ENCODE peak calls at places on chromosomes 4 and X, in four cellular contexts. One of them, this sample, is unnamed.

GRCh38 chrX:55056820-55057690 is 17.8 kb upstream of the PAGE2B start:
- DNase-seq in hypothalamus: no peak
- DNase-seq in COR-L47: no peak
- DNase-seq in HT1080: no peak
- DNase-seq in this sample: no peak

GRCh38 chrX:153640736-153641574 is 6.0 kb upstream of the DUSP9 start:
- DNase-seq in hypothalamus: no peak
- DNase-seq in COR-L47: no peak
- DNase-seq in HT1080: no peak
- DNase-seq in this sample: peak

GRCh38 chrX:123340691-123341090 is 156.6 kb downstream of the GRIA3 start:
- DNase-seq in hypothalamus: no peak
- DNase-seq in COR-L47: no peak
- DNase-seq in HT1080: no peak
- DNase-seq in this sample: peak

GRCh38 chr4:1345905-1346780 is 865 bp upstream of the UVSSA start:
- DNase-seq in hypothalamus: no peak
- DNase-seq in COR-L47: peak
- DNase-seq in HT1080: peak
- DNase-seq in this sample: peak

GRCh38 chrX:119467433-119467832 is 811 bp upstream of the SLC25A5 start:
- DNase-seq in hypothalamus: no peak
- DNase-seq in COR-L47: no peak
- DNase-seq in HT1080: no peak
- DNase-seq in this sample: no peak

GRCh38 chrX:103607385-103608304 is at the start of gene TCEAL3:
- DNase-seq in hypothalamus: peak
- DNase-seq in COR-L47: peak
- DNase-seq in HT1080: peak
- DNase-seq in this sample: peak

GRCh38 chrX:130555757-130556156 is 154.0 kb downstream of the RBMX2 start:
- DNase-seq in hypothalamus: no peak
- DNase-seq in COR-L47: no peak
- DNase-seq in HT1080: no peak
- DNase-seq in this sample: no peak

GRCh38 chrX:64570204-64570603 is 175.0 kb upstream of the MTMR8 start:
- DNase-seq in hypothalamus: no peak
- DNase-seq in COR-L47: no peak
- DNase-seq in HT1080: no peak
- DNase-seq in this sample: peak

GRCh38 chr4:41575207-41575606 is 37.2 kb downstream of the LIMCH1 start:
- DNase-seq in hypothalamus: no peak
- DNase-seq in COR-L47: no peak
- DNase-seq in HT1080: no peak
- DNase-seq in this sample: no peak

GRCh38 chr4:30396772-30397475 is 323.2 kb upstream of the PCDH7 start:
- DNase-seq in hypothalamus: no peak
- DNase-seq in COR-L47: no peak
- DNase-seq in HT1080: peak
- DNase-seq in this sample: no peak

GRCh38 chr4:181952478-181952877 is 290.7 kb upstream of the TENM3 start:
- DNase-seq in hypothalamus: no peak
- DNase-seq in COR-L47: no peak
- DNase-seq in HT1080: peak
- DNase-seq in this sample: no peak

GRCh38 chr4:4394644-4395043 is 7.7 kb downstream of the NSG1 start:
- DNase-seq in hypothalamus: no peak
- DNase-seq in COR-L47: no peak
- DNase-seq in HT1080: peak
- DNase-seq in this sample: no peak

GRCh38 chr4:113837397-113837796 is 75.9 kb upstream of the CAMK2D start:
- DNase-seq in hypothalamus: no peak
- DNase-seq in COR-L47: no peak
- DNase-seq in HT1080: peak
- DNase-seq in this sample: no peak

GRCh38 chr4:80202784-80203553 is 5.7 kb downstream of the PRDM8 start:
- DNase-seq in hypothalamus: no peak
- DNase-seq in COR-L47: no peak
- DNase-seq in HT1080: no peak
- DNase-seq in this sample: peak

GRCh38 chr4:8780086-8780485 is 91.6 kb downstream of the HMX1 start:
- DNase-seq in hypothalamus: no peak
- DNase-seq in COR-L47: no peak
- DNase-seq in HT1080: no peak
- DNase-seq in this sample: no peak

GRCh38 chrX:16436348-16437188 is 213.4 kb upstream of the S100G start:
- DNase-seq in hypothalamus: peak
- DNase-seq in COR-L47: no peak
- DNase-seq in HT1080: peak
- DNase-seq in this sample: peak

GRCh38 chrX:71492086-71493065 is 40.5 kb upstream of the OGT start:
- DNase-seq in hypothalamus: no peak
- DNase-seq in COR-L47: no peak
- DNase-seq in HT1080: no peak
- DNase-seq in this sample: peak

GRCh38 chrX:6813836-6814370 is 279.0 kb upstream of the VCX3A start:
- DNase-seq in hypothalamus: no peak
- DNase-seq in COR-L47: no peak
- DNase-seq in HT1080: no peak
- DNase-seq in this sample: peak

GRCh38 chr4:155546451-155546850 is 120.2 kb upstream of the GUCY1A1 start:
- DNase-seq in hypothalamus: no peak
- DNase-seq in COR-L47: no peak
- DNase-seq in HT1080: peak
- DNase-seq in this sample: no peak

GRCh38 chrX:35841872-35842271 is 43.7 kb downstream of the MAGEB16 start:
- DNase-seq in hypothalamus: no peak
- DNase-seq in COR-L47: no peak
- DNase-seq in HT1080: peak
- DNase-seq in this sample: no peak

GRCh38 chrX:136141569-136141968 is 5.8 kb upstream of the FHL1 start:
- DNase-seq in hypothalamus: no peak
- DNase-seq in COR-L47: no peak
- DNase-seq in HT1080: no peak
- DNase-seq in this sample: no peak

GRCh38 chrX:152822383-152823086 is 8.0 kb downstream of the CETN2 start:
- DNase-seq in hypothalamus: no peak
- DNase-seq in COR-L47: no peak
- DNase-seq in HT1080: peak
- DNase-seq in this sample: no peak

This sample was measured in ELF-1.